ENCODE peak calls at places on chromosomes 13 and 19, in four cellular contexts. One of them, this sample, is unnamed.

GRCh38 chr19:32041681-32042292 is 303.6 kb upstream of the ZNF507 start:
- DNase-seq in type B pancreatic cell: no peak
- DNase-seq in cardiac fibroblast: peak; percentile 48
- DNase-seq in AG04450: no peak
- DNase-seq in this sample: no peak

GRCh38 chr19:47625650-47626049 is 16.7 kb downstream of the BICRA start:
- DNase-seq in type B pancreatic cell: no peak
- DNase-seq in cardiac fibroblast: no peak
- DNase-seq in AG04450: no peak
- DNase-seq in this sample: no peak

GRCh38 chr13:39536274-39536673 is 66.7 kb downstream of the LHFPL6 start:
- DNase-seq in type B pancreatic cell: no peak
- DNase-seq in cardiac fibroblast: no peak
- DNase-seq in AG04450: no peak
- DNase-seq in this sample: no peak

GRCh38 chr19:989381-990081 is 5.4 kb downstream of the WDR18 start:
- DNase-seq in type B pancreatic cell: no peak
- DNase-seq in cardiac fibroblast: no peak
- DNase-seq in AG04450: no peak
- DNase-seq in this sample: no peak

GRCh38 chr13:63972328-63972727 is 2556.7 kb upstream of the PCDH20 start:
- DNase-seq in type B pancreatic cell: no peak
- DNase-seq in cardiac fibroblast: no peak
- DNase-seq in AG04450: no peak
- DNase-seq in this sample: no peak

GRCh38 chr19:392375-392970 is 16.5 kb downstream of the C2CD4C start:
- DNase-seq in type B pancreatic cell: no peak
- DNase-seq in cardiac fibroblast: no peak
- DNase-seq in AG04450: no peak
- DNase-seq in this sample: no peak

GRCh38 chr13:99388334-99388923 is 81.2 kb upstream of the GPR183 start:
- DNase-seq in type B pancreatic cell: peak; percentile 60
- DNase-seq in cardiac fibroblast: no peak
- DNase-seq in AG04450: no peak
- DNase-seq in this sample: peak; percentile 74

GRCh38 chr13:77740931-77741586 is 43.6 kb downstream of the SLAIN1 start:
- DNase-seq in type B pancreatic cell: no peak
- DNase-seq in cardiac fibroblast: no peak
- DNase-seq in AG04450: no peak
- DNase-seq in this sample: no peak

GRCh38 chr13:38395505-38395803 is 45.8 kb downstream of the UFM1 start:
- DNase-seq in type B pancreatic cell: no peak
- DNase-seq in cardiac fibroblast: no peak
- DNase-seq in AG04450: no peak
- DNase-seq in this sample: no peak

GRCh38 chr19:5809053-5809452 is 4.2 kb downstream of the NRTN start:
- DNase-seq in type B pancreatic cell: no peak
- DNase-seq in cardiac fibroblast: no peak
- DNase-seq in AG04450: no peak
- DNase-seq in this sample: no peak

GRCh38 chr19:50890422-50891252 is 17.4 kb downstream of the KLK2 start:
- DNase-seq in type B pancreatic cell: no peak
- DNase-seq in cardiac fibroblast: no peak
- DNase-seq in AG04450: no peak
- DNase-seq in this sample: no peak

GRCh38 chr19:40228371-40228770 is 1.9 kb upstream of the CCNP start:
- DNase-seq in type B pancreatic cell: no peak
- DNase-seq in cardiac fibroblast: no peak
- DNase-seq in AG04450: no peak
- DNase-seq in this sample: no peak

GRCh38 chr19:2663920-2664571 is 38.4 kb downstream of the GNG7 start:
- DNase-seq in type B pancreatic cell: no peak
- DNase-seq in cardiac fibroblast: peak; percentile 5
- DNase-seq in AG04450: no peak
- DNase-seq in this sample: no peak

GRCh38 chr19:2659856-2660432 is 42.5 kb downstream of the GNG7 start:
- DNase-seq in type B pancreatic cell: no peak
- DNase-seq in cardiac fibroblast: no peak
- DNase-seq in AG04450: no peak
- DNase-seq in this sample: no peak

GRCh38 chr19:2665103-2665502 is 37.4 kb downstream of the GNG7 start:
- DNase-seq in type B pancreatic cell: no peak
- DNase-seq in cardiac fibroblast: no peak
- DNase-seq in AG04450: no peak
- DNase-seq in this sample: no peak

GRCh38 chr19:2666344-2666994 is 36.0 kb downstream of the GNG7 start:
- DNase-seq in type B pancreatic cell: no peak
- DNase-seq in cardiac fibroblast: no peak
- DNase-seq in AG04450: no peak
- DNase-seq in this sample: no peak

DNA sequence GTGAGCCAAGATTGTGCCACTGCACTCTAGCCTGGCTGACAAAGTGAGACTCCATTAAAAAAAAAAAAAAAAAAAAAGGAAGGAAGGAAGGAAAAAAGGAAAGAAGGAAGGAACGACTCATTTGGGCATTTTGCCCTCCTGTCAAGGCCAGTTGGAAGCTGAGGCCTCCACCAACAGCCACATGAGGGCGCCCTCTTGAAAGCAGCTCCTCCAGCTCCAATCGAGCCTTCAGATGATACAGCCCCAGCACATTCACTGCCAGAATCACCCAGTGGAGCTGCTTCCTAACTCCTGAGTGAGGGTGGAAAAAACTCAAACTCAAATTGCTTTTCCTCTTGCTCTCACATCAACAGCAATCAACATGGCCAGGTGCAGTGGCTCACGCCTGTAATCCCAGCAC is 40.9 kb downstream of the GNG7 start:
- DNase-seq in type B pancreatic cell: no peak
- DNase-seq in cardiac fibroblast: no peak
- DNase-seq in AG04450: no peak
- DNase-seq in this sample: no peak
- TF ChIP-seq CTCF in type B pancreatic cell: peak; percentile 51
- TF ChIP-seq CTCF in cardiac fibroblast: no peak
- TF ChIP-seq CTCF in AG04450: no peak
- TF ChIP-seq CTCF in this sample: peak; percentile 9

GRCh38 chr13:28754698-28755545 is 36.2 kb upstream of the SLC46A3 start:
- DNase-seq in type B pancreatic cell: no peak
- DNase-seq in cardiac fibroblast: peak; percentile 67
- DNase-seq in AG04450: no peak
- DNase-seq in this sample: peak; percentile 79
- TF ChIP-seq CTCF in type B pancreatic cell: no peak
- TF ChIP-seq CTCF in cardiac fibroblast: peak; percentile 21
- TF ChIP-seq CTCF in AG04450: no peak
- TF ChIP-seq CTCF in this sample: peak; percentile 14

GRCh38 chr13:97359181-97360057 is 74.5 kb upstream of the RAP2A start:
- DNase-seq in type B pancreatic cell: no peak
- DNase-seq in cardiac fibroblast: peak; percentile 87
- DNase-seq in AG04450: peak; percentile 87
- DNase-seq in this sample: no peak
- TF ChIP-seq CTCF in type B pancreatic cell: peak; percentile 94
- TF ChIP-seq CTCF in cardiac fibroblast: peak; percentile 81
- TF ChIP-seq CTCF in AG04450: peak; percentile 93
- TF ChIP-seq CTCF in this sample: peak; percentile 95

GRCh38 chr19:2428756-2429711 is 1.6 kb upstream of the TIMM13 start:
- DNase-seq in type B pancreatic cell: no peak
- DNase-seq in cardiac fibroblast: no peak
- DNase-seq in AG04450: no peak
- DNase-seq in this sample: no peak
- TF ChIP-seq CTCF in type B pancreatic cell: no peak
- TF ChIP-seq CTCF in cardiac fibroblast: no peak
- TF ChIP-seq CTCF in AG04450: no peak
- TF ChIP-seq CTCF in this sample: no peak

GRCh38 chr19:41882568-41883462 is at the start of gene ARHGEF1:
- DNase-seq in type B pancreatic cell: no peak
- DNase-seq in cardiac fibroblast: peak; percentile 39
- DNase-seq in AG04450: no peak
- DNase-seq in this sample: no peak

GRCh38 chr19:41880329-41880708 is 2.7 kb upstream of the ARHGEF1 start:
- DNase-seq in type B pancreatic cell: no peak
- DNase-seq in cardiac fibroblast: no peak
- DNase-seq in AG04450: no peak
- DNase-seq in this sample: no peak

GRCh38 chr19:41883463-41883820 is 458 bp downstream of the ARHGEF1 start:
- DNase-seq in type B pancreatic cell: no peak
- DNase-seq in cardiac fibroblast: no peak
- DNase-seq in AG04450: no peak
- DNase-seq in this sample: no peak

GRCh38 chr19:41886761-41887710 is 4.1 kb downstream of the ARHGEF1 start:
- DNase-seq in type B pancreatic cell: no peak
- DNase-seq in cardiac fibroblast: no peak
- DNase-seq in AG04450: no peak
- DNase-seq in this sample: no peak

DNA sequence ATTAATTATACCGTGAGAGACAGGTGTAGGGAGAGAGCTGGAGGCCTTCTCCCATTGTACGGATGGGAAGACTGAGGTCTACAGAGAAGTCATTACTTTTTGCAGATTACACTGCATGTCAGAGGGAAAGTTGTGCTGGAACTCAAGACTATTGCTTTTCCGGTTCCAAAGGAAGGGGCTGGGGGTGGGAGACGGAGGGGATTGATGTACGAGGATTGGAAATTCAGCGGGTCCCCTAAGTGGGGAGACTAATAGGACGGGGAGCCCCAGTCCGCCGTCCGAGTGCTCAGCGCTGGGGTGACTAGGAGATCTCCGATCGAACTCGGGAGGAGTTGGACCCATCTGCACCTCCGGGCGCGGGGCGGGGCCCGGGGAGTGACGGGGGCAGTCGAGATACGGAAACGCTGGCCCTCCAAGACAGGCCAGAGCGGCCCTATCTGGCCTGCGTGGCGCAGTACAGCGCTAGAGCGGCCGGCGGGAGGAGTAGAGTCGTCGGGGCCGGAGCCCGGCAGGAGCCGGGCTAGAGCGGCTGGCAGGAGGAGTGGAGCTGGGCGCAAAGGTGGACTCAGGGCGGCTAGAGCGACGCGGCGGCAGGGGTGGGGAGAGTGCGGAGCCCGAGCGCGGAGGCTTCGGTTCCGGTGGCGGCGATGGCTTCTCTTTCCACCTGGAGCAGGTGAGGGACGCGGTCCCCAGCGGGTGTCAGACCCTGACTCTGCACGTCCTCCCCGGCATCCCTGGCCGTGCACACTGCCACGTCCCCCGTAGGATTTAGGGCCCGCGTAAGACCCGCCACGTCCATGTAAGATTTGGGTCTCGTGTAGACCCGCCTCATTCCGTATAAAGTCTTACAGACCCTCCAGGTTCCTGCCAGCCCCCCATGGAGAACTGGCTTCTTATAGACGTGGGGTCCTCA is 1.1 kb downstream of the ARHGEF1 start:
- DNase-seq in type B pancreatic cell: peak; percentile 96
- DNase-seq in cardiac fibroblast: peak; percentile 98
- DNase-seq in AG04450: peak; percentile 92
- DNase-seq in this sample: peak; percentile 97
- TF ChIP-seq CTCF in type B pancreatic cell: peak; percentile 22
- TF ChIP-seq CTCF in cardiac fibroblast: peak; percentile 40
- TF ChIP-seq CTCF in AG04450: peak; percentile 28
- TF ChIP-seq CTCF in this sample: peak; percentile 40

GRCh38 chr13:59658027-59658735 is 505.5 kb downstream of the DIAPH3 start:
- DNase-seq in type B pancreatic cell: no peak
- DNase-seq in cardiac fibroblast: no peak
- DNase-seq in AG04450: no peak
- DNase-seq in this sample: no peak
- TF ChIP-seq CTCF in type B pancreatic cell: no peak
- TF ChIP-seq CTCF in cardiac fibroblast: no peak
- TF ChIP-seq CTCF in AG04450: no peak
- TF ChIP-seq CTCF in this sample: no peak

DNA sequence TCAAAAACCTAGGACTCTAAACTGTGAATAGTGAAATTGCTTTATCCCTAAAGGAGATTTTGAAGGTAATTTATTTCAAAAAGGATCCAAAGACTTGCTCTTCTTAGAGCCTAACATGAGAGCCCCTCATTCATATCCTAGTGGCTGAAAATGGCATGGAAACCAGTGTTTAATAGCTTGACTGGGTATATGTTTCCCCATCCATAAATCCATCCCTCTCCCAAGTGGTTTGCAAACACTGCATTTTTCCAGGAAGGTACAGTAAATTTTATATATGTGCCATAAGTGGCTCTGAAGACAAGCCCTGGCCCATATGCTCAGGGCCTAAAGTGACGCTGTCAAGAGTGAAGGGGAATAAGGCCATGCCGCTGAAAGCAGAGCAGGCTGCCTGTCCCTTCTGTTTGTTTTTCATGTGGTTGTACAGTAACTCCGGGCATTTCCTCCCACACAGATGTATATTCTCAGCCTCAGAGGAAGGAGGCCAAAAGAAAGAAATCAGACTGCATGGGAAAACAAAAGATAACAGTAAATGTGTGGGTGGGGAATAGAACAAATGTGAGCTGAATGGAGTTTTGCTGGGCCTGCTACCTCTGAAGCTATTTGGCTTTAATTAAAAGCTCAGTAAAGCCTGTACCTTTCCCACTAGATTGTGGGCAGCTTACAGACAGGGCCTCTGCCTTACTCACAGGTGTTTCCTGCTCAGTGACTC is 181.9 kb downstream of the PCDH9 start:
- DNase-seq in type B pancreatic cell: no peak
- DNase-seq in cardiac fibroblast: peak; percentile 93
- DNase-seq in AG04450: peak; percentile 65
- DNase-seq in this sample: no peak
- TF ChIP-seq CTCF in type B pancreatic cell: peak; percentile 53
- TF ChIP-seq CTCF in cardiac fibroblast: no peak
- TF ChIP-seq CTCF in AG04450: peak; percentile 33
- TF ChIP-seq CTCF in this sample: no peak